ENCODE peak calls at places on chromosomes 7 and 10, in four cellular contexts. L is HFFc6; F is stimulated activated CD4-positive, alpha-beta T cell treated with anti-CD3 and anti-CD28 coated beads, TNF-alpha, amount 100 ng/mL, for 48 hours; M is natural killer cell treated with Interleukin-12 subunit alpha and Interleukin-12 subunit beta and Interleukin-15 and Interleukin-18, amount 100 ng/mL, for 72 hours. P is an unnamed sample.

GRCh38 chr10:74991435-74991834 is 120.0 kb upstream of the SAMD8 start:
- DNase-seq in L (peak), M (no peak), F (no peak), P (peak)

GRCh38 chr7:17832820-17833219 is 107.5 kb downstream of the SNX13 start:
- DNase-seq in F (no peak), M (no peak), L (no peak), P (no peak)

GRCh38 chr7:73770002-73770859 is at the start of gene CLDN3:
- DNase-seq in F (no peak), L (no peak), M (no peak), P (peak)

GRCh38 chr7:126524967-126525366 is 727.8 kb downstream of the GRM8 start:
- DNase-seq in L (no peak), F (no peak), M (no peak), P (peak)

GRCh38 chr10:82453678-82454293 is 578.8 kb downstream of the NRG3 start:
- DNase-seq in F (no peak), L (no peak), M (no peak), P (no peak)

GRCh38 chr7:111409714-111410422 is 152.4 kb downstream of the IMMP2L start:
- DNase-seq in F (no peak), M (no peak), L (peak), P (peak)

GRCh38 chr10:118668228-118668952 is 72.9 kb upstream of the PRLHR start:
- DNase-seq in F (no peak), M (no peak), L (no peak), P (peak)

GRCh38 chr7:87152897-87153641 is 816 bp downstream of the DMTF1 start:
- DNase-seq in L (peak), M (peak), F (no peak), P (peak)

GRCh38 chr10:59622320-59622901 is 87.2 kb downstream of the SLC16A9 start:
- DNase-seq in M (no peak), F (peak), L (peak), P (peak)

GRCh38 chr10:33284945-33285344 is 49.5 kb downstream of the NRP1 start:
- DNase-seq in M (no peak), F (no peak), L (no peak), P (no peak)

GRCh38 chr7:123494193-123494796 is 40.1 kb downstream of the IQUB start:
- DNase-seq in F (no peak), L (peak), M (no peak), P (peak)

GRCh38 chr7:18829518-18830252 is 287.8 kb downstream of the TWIST1 start:
- DNase-seq in L (peak), F (no peak), M (no peak), P (no peak)

GRCh38 chr7:50781371-50781770 is 1.3 kb downstream of the GRB10 start:
- DNase-seq in L (no peak), F (no peak), M (no peak), P (no peak)

GRCh38 chr7:105295626-105296352 is 92.9 kb downstream of the SRPK2 start:
- DNase-seq in M (no peak), L (no peak), F (no peak), P (no peak)

GRCh38 chr7:80942261-80943041 is 23.6 kb upstream of the SEMA3C start:
- DNase-seq in F (no peak), M (no peak), L (peak), P (peak)

GRCh38 chr7:134690016-134690415 is 43.4 kb downstream of the BPGM start:
- DNase-seq in F (no peak), M (no peak), L (peak), P (no peak)

GRCh38 chr10:58393317-58393716 is 8.1 kb downstream of the TFAM start:
- DNase-seq in F (no peak), M (no peak), L (no peak), P (no peak)

GRCh38 chr10:68489919-68490318 is 18.1 kb upstream of the DNA2 start:
- DNase-seq in F (no peak), L (no peak), M (peak), P (no peak)

GRCh38 chr7:66013938-66014337 is 31.9 kb upstream of the GUSB start:
- DNase-seq in L (peak), M (no peak), F (no peak), P (peak)

GRCh38 chr10:10598297-10598696 is 419.4 kb upstream of the CELF2 start:
- DNase-seq in L (no peak), F (no peak), M (no peak), P (no peak)

GRCh38 chr10:44463511-44464121 is 78.7 kb upstream of the CXCL12 start:
- DNase-seq in F (no peak), M (no peak), L (peak), P (no peak)

GRCh38 chr10:20891338-20891714 is 5.8 kb downstream of the NEBL start:
- DNase-seq in L (no peak), M (no peak), F (no peak), P (no peak)

GRCh38 chr7:20395494-20395893 is 64.8 kb downstream of the ITGB8 start:
- DNase-seq in L (no peak), M (no peak), F (no peak), P (no peak)

GRCh38 chr10:27448926-27449325 is 55.2 kb upstream of the RAB18 start:
- DNase-seq in M (no peak), L (peak), F (no peak), P (peak)

GRCh38 chr7:12961910-12962309 is 274.5 kb downstream of the ARL4A start:
- DNase-seq in M (no peak), F (no peak), L (no peak), P (no peak)

GRCh38 chr10:133334495-133335237 is 2.0 kb downstream of the CALY start:
- DNase-seq in M (no peak), L (no peak), F (no peak), P (peak)

GRCh38 chr7:56493196-56493595 is 377.0 kb upstream of the NUPR2 start:
- DNase-seq in L (no peak), M (no peak), F (no peak), P (no peak)

GRCh38 chr7:113608786-113609185 is 310.0 kb downstream of the PPP1R3A start:
- DNase-seq in M (no peak), F (no peak), L (no peak), P (no peak)

GRCh38 chr10:125284875-125285597 is 124.7 kb upstream of the CTBP2 start:
- DNase-seq in M (no peak), L (peak), F (no peak), P (peak)

GRCh38 chr7:5423272-5423843 is at the start of gene TNRC18:
- DNase-seq in M (no peak), L (no peak), F (no peak), P (no peak)

GRCh38 chr10:110058215-110058614 is 50.4 kb downstream of the ADD3 start:
- DNase-seq in L (no peak), M (no peak), F (no peak), P (no peak)

GRCh38 chr10:86707505-86707904 is 39.2 kb downstream of the LDB3 start:
- DNase-seq in F (no peak), M (no peak), L (no peak), P (no peak)

GRCh38 chr10:63614371-63614891 is 93.2 kb downstream of the REEP3 start:
- DNase-seq in M (no peak), L (no peak), F (no peak), P (no peak)

GRCh38 chr7:21568762-21569161 is 25.9 kb downstream of the DNAH11 start:
- DNase-seq in M (no peak), L (no peak), F (no peak), P (peak)

GRCh38 chr7:974820-975681 is at the start of gene COX19:
- DNase-seq in M (peak), L (peak), F (peak), P (peak)

GRCh38 chr7:128188396-128189230 is 52.5 kb upstream of the LEP start:
- DNase-seq in L (no peak), F (no peak), M (peak), P (no peak)

GRCh38 chr10:4671451-4672145 is 154.4 kb upstream of the AKR1E2 start:
- DNase-seq in M (no peak), F (no peak), L (no peak), P (no peak)

GRCh38 chr7:25754333-25754732 is 397.7 kb upstream of the NFE2L3 start:
- DNase-seq in L (no peak), M (no peak), F (no peak), P (no peak)

GRCh38 chr7:25861704-25862253 is 290.2 kb upstream of the NFE2L3 start:
- DNase-seq in L (no peak), F (no peak), M (no peak), P (no peak)

GRCh38 chr10:91317541-91317940 is 92.6 kb upstream of the HECTD2 start:
- DNase-seq in M (no peak), F (no peak), L (no peak), P (no peak)